ENCODE peak calls at places on chromosomes 12 and 14, in five cellular contexts. S is neural crest cell, A is heart left ventricle, O is AG09309, H is H7. Y is an unnamed sample.

GRCh38 chr14:68471029-68471963 is 321.6 kb downstream of the ZFP36L1 start:
- DNase-seq in S (peak), A (no peak), O (no peak), H (peak), Y (no peak)

GRCh38 chr14:94691658-94692029 is 78.3 kb downstream of the GSC start:
- DNase-seq in S (no peak), A (no peak), O (no peak), H (no peak), Y (no peak)

GRCh38 chr12:53949631-53950440 is 4.9 kb upstream of the HOXC12 start:
- DNase-seq in S (no peak), A (no peak), O (no peak), H (peak), Y (no peak)

GRCh38 chr12:6780573-6780972 is 8.3 kb downstream of the LAG3 start:
- DNase-seq in S (no peak), A (no peak), O (no peak), H (no peak), Y (no peak)

GRCh38 chr12:1122803-1123202 is 131.8 kb downstream of the ERC1 start:
- DNase-seq in S (no peak), A (no peak), O (no peak), H (no peak), Y (no peak)

GRCh38 chr14:49966971-49967630 is 74.2 kb downstream of the ARF6 start:
- DNase-seq in S (no peak), A (no peak), O (no peak), H (no peak), Y (no peak)

GRCh38 chr12:57001448-57001906 is 4.9 kb downstream of the ZBTB39 start:
- DNase-seq in S (peak), A (peak), O (no peak), H (peak), Y (peak)

GRCh38 chr14:91058017-91058675 is 2.3 kb downstream of the RPS6KA5 start:
- DNase-seq in S (no peak), A (no peak), O (no peak), H (no peak), Y (no peak)

GRCh38 chr14:103382375-103382774 is 2.8 kb upstream of the MARK3 start:
- DNase-seq in S (no peak), A (no peak), O (no peak), H (no peak), Y (no peak)

GRCh38 chr12:22588817-22589216 is 36.2 kb upstream of the ETNK1 start:
- DNase-seq in S (no peak), A (no peak), O (no peak), H (no peak), Y (no peak)

GRCh38 chr14:61221906-61222305 is 59.2 kb downstream of the TMEM30B start:
- DNase-seq in S (no peak), A (no peak), O (no peak), H (no peak), Y (no peak)

GRCh38 chr14:53953828-53954550 is 2.6 kb downstream of the BMP4 start:
- DNase-seq in S (no peak), A (peak), O (no peak), H (peak), Y (peak)

GRCh38 chr12:129184066-129184695 is 330.9 kb downstream of the GLT1D1 start:
- DNase-seq in S (no peak), A (no peak), O (no peak), H (no peak), Y (no peak)

GRCh38 chr14:22213110-22213509 is 375.9 kb downstream of the DAD1 start:
- DNase-seq in S (no peak), A (no peak), O (no peak), H (no peak), Y (no peak)

GRCh38 chr12:20148241-20148640 is 220.1 kb upstream of the PDE3A start:
- DNase-seq in S (no peak), A (no peak), O (no peak), H (no peak), Y (no peak)

GRCh38 chr14:77570706-77571293 is 45.6 kb downstream of the SPTLC2 start:
- DNase-seq in S (no peak), A (no peak), O (no peak), H (no peak), Y (peak)

GRCh38 chr12:45302621-45303020 is 86.7 kb downstream of the ANO6 start:
- DNase-seq in S (no peak), A (no peak), O (no peak), H (no peak), Y (no peak)

GRCh38 chr12:101759396-101760047 is 20.3 kb upstream of the SYCP3 start:
- DNase-seq in S (no peak), A (no peak), O (no peak), H (peak), Y (no peak)

GRCh38 chr14:59294662-59294992 is 106.2 kb downstream of the DAAM1 start:
- DNase-seq in S (no peak), A (no peak), O (peak), H (no peak), Y (no peak)

GRCh38 chr12:94805749-94806148 is 155.4 kb upstream of the TMCC3 start:
- DNase-seq in S (no peak), A (no peak), O (peak), H (no peak), Y (no peak)

GRCh38 chr14:21267886-21268611 is 1.2 kb downstream of the HNRNPC start:
- DNase-seq in S (no peak), A (no peak), O (no peak), H (no peak), Y (no peak)

GRCh38 chr12:47843226-47843980 is 23.7 kb upstream of the HDAC7 start:
- DNase-seq in S (no peak), A (no peak), O (no peak), H (no peak), Y (no peak)

GRCh38 chr14:95477411-95478089 is 38.9 kb downstream of the SYNE3 start:
- DNase-seq in S (no peak), A (no peak), O (no peak), H (no peak), Y (no peak)

GRCh38 chr12:22670762-22671161 is 45.8 kb downstream of the ETNK1 start:
- DNase-seq in S (no peak), A (no peak), O (no peak), H (no peak), Y (no peak)

GRCh38 chr12:2294651-2295475 is 242.1 kb downstream of the CACNA1C start:
- DNase-seq in S (no peak), A (peak), O (peak), H (no peak), Y (peak)

GRCh38 chr12:53101266-53101665 is 2.0 kb upstream of the SOAT2 start:
- DNase-seq in S (no peak), A (no peak), O (no peak), H (peak), Y (no peak)

GRCh38 chr14:36091096-36091495 is 85.4 kb downstream of the PTCSC3 start:
- DNase-seq in S (no peak), A (no peak), O (peak), H (no peak), Y (no peak)

Y was measured in uterus.